ENCODE peak calls at places on chromosomes 6 and 20, in four cellular contexts. X is IMR-90, O is left ventricle myocardium inferior, E is breast epithelium. G is an unnamed sample.

GRCh38 chr6:24902782-24903181 is 33.0 kb downstream of the RIPOR2 start:
- DNase-seq in X (peak), O (no peak), E (no peak), G (no peak)

GRCh38 chr6:156582509-156582992 is 194.6 kb upstream of the ARID1B start:
- DNase-seq in X (no peak), O (no peak), E (no peak), G (no peak)

GRCh38 chr6:52910091-52910490 is 593 bp upstream of the GSTA3 start:
- DNase-seq in X (no peak), O (no peak), E (no peak), G (no peak)

GRCh38 chr20:2114106-2114505 is 12.5 kb downstream of the STK35 start:
- DNase-seq in X (no peak), O (no peak), E (no peak), G (no peak)

GRCh38 chr6:19772891-19773290 is 64.3 kb upstream of the ID4 start:
- DNase-seq in X (no peak), O (no peak), E (no peak), G (no peak)

GRCh38 chr6:15628499-15629131 is 34.2 kb downstream of the DTNBP1 start:
- DNase-seq in X (peak), O (no peak), E (no peak), G (no peak)

GRCh38 chr6:168648730-168649129 is 207.7 kb downstream of the SMOC2 start:
- DNase-seq in X (no peak), O (no peak), E (no peak), G (no peak)

GRCh38 chr20:18041462-18041861 is 16.3 kb downstream of the OVOL2 start:
- DNase-seq in X (no peak), O (no peak), E (no peak), G (no peak)

GRCh38 chr6:135227758-135228157 is 46.6 kb downstream of the MYB start:
- DNase-seq in X (no peak), O (no peak), E (no peak), G (no peak)

GRCh38 chr6:112618796-112619195 is 271.7 kb downstream of the RFPL4B start:
- DNase-seq in X (no peak), O (no peak), E (no peak), G (no peak)

GRCh38 chr20:25860531-25861150 is 164.0 kb upstream of the ZNF337 start:
- DNase-seq in X (no peak), O (no peak), E (no peak), G (no peak)

GRCh38 chr6:4133941-4134838 is 1.2 kb downstream of the ECI2 start:
- DNase-seq in X (no peak), O (peak), E (no peak), G (no peak)

GRCh38 chr6:169994734-169995133 is 243.3 kb downstream of the ERMARD start:
- DNase-seq in X (no peak), O (no peak), E (no peak), G (peak)

GRCh38 chr6:27250955-27251671 is 3.6 kb downstream of the PRSS16 start:
- DNase-seq in X (no peak), O (no peak), E (peak), G (peak)

GRCh38 chr20:41133709-41134361 is 3.5 kb upstream of the PLCG1 start:
- DNase-seq in X (peak), O (no peak), E (peak), G (no peak)

GRCh38 chr6:9398794-9399373 is 963.5 kb upstream of the SLC35B3 start:
- DNase-seq in X (no peak), O (peak), E (no peak), G (no peak)

GRCh38 chr6:17423018-17423417 is 29.6 kb downstream of the CAP2 start:
- DNase-seq in X (no peak), O (no peak), E (no peak), G (no peak)

DNA sequence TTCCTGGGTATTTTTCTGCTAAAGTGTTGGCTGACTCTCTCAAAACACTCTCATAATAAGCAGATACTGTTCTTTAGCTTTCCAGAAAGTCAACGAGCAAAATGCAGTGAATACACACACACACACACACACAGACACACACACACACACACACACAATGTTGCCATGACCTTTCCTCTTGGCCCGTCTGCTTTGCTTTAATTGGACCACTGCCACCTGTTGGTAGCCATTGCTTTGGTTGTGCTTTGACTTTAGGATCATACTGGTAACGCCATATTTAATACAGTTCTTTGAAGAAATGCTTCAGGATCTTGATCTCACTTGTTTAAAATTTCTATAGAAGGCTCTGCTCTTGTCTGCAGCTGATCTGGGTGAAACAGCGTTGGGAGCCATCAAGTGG is 4.4 kb downstream of the FIG4 start:
- DNase-seq in X (no peak), O (no peak), E (no peak), G (no peak)
- TF ChIP-seq CTCF in X (no peak), O (no peak), E (no peak), G (no peak)

DNA sequence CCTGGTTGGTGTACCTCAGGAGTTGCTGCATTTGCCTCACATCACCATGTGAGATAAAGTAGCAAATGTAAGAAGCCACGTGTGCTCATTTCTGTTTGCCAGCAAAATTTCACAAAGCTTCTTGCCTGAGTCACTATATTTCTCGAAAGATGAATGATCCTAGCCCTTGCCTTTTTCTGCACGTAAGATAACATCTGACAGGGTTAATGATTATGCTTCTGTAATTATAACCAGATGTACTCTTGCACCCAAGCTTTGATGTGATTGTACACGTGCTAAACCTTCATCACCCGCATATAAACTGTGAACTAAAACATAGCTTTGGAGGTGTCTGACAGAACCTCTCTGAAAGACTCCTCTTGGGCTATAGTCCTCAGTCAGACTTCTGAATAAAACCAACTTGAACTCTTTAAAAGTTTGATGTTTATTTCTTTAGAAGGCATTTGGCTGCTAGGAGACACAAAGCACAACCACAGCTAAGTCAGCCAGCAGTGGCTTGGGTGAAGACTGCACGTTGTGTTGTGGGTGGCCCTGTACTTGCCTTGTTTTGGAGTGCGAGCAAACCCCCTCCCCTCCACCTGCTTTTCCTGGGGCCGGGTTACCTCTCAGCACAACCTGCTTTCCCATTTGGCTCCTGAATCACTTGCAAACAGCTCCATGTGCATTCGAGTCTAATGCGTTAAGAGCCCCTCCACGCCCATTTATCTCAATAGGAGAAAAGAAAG is 19.3 kb downstream of the PROKR2 start:
- DNase-seq in X (no peak), O (no peak), E (no peak), G (no peak)
- TF ChIP-seq CTCF in X (no peak), O (no peak), E (no peak), G (no peak)

GRCh38 chr20:43658723-43659419 is 8.0 kb upstream of the MYBL2 start:
- DNase-seq in X (no peak), O (no peak), E (no peak), G (no peak)
- TF ChIP-seq CTCF in X (no peak), O (no peak), E (no peak), G (no peak)

DNA sequence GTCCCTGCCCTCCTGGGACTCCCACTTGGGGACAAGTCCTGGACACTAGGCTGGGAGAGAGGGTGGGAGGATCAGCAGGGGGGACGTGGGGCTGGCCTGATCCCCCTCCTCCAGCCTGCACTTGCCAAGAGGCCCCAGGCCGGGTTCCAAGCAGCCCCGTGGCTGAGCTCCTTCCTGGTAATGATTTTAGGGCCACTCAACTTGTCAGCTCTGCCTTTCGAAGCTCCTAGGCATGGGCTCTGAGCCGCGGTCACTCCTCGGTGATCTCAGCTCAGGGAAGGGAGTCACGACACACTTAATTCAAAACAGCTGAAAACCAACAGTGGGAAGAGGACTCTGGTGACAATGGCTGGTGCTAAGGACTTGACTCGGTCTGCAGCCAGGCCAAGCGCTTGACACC is 161.7 kb downstream of the BMP7 start:
- DNase-seq in X (no peak), O (no peak), E (no peak), G (no peak)
- TF ChIP-seq CTCF in X (no peak), O (no peak), E (no peak), G (no peak)

G was measured in activated B cell treated with CpG ODN at 0.5 μM for 24 hours.